ENCODE peak calls at places on chromosomes 16 and 17, in five cellular contexts. X is effector memory CD8-positive, alpha-beta T cell; E is NCI-H748 treated with DMSO at 0.1 percent for 48 hours; G is HT-29; B is HCT116. H is an unnamed sample.

GRCh38 chr17:60548990-60549389 is 22.9 kb upstream of the APPBP2 start:
- DNase-seq in X (no peak), E (no peak), G (no peak), B (no peak), H (no peak)

GRCh38 chr17:1224330-1224729 is 44.5 kb upstream of the ABR start:
- DNase-seq in X (no peak), E (no peak), G (no peak), B (no peak), H (no peak)

GRCh38 chr16:4580245-4580644 is 24.1 kb downstream of the C16orf96 start:
- DNase-seq in X (no peak), E (no peak), G (no peak), B (no peak), H (no peak)

GRCh38 chr16:5328546-5328945 is 231.0 kb upstream of the EEF2KMT start:
- DNase-seq in X (no peak), E (no peak), G (no peak), B (no peak), H (no peak)

GRCh38 chr16:832652-833336 is 32.3 kb upstream of the GNG13 start:
- DNase-seq in X (no peak), E (no peak), G (peak; percentile 30), B (no peak), H (no peak)

GRCh38 chr17:68353121-68353521 is 61.8 kb downstream of the ARSG start:
- DNase-seq in X (peak; percentile 17), E (no peak), G (no peak), B (no peak), H (no peak)

GRCh38 chr17:1830288-1830687 is 483 bp downstream of the RPA1 start:
- DNase-seq in X (peak; percentile 12), E (peak; percentile 5), G (peak; percentile 41), B (no peak), H (no peak)

GRCh38 chr17:36668824-36669223 is 67.4 kb downstream of the MRM1 start:
- DNase-seq in X (no peak), E (no peak), G (no peak), B (no peak), H (no peak)

GRCh38 chr17:6427284-6427781 is 7.6 kb downstream of the AIPL1 start:
- DNase-seq in X (peak; percentile 32), E (no peak), G (peak; percentile 1), B (no peak), H (no peak)

GRCh38 chr16:749010-749409 is 8.2 kb upstream of the CIAO3 start:
- DNase-seq in X (no peak), E (no peak), G (no peak), B (no peak), H (no peak)

GRCh38 chr17:6910987-6911603 is 79.6 kb upstream of the TEKT1 start:
- DNase-seq in X (no peak), E (peak; percentile 68), G (peak; percentile 47), B (peak; percentile 29), H (no peak)

GRCh38 chr17:7107795-7108559 is 6.6 kb downstream of the ASGR2 start:
- DNase-seq in X (no peak), E (no peak), G (no peak), B (no peak), H (no peak)

GRCh38 chr16:14372471-14372870 is 257.6 kb downstream of the PARN start:
- DNase-seq in X (no peak), E (no peak), G (no peak), B (no peak), H (no peak)

GRCh38 chr17:44293509-44294226 is 14.7 kb upstream of the RUNDC3A start:
- DNase-seq in X (no peak), E (no peak), G (no peak), B (no peak), H (no peak)

GRCh38 chr17:70621593-70621992 is 452.3 kb downstream of the KCNJ2 start:
- DNase-seq in X (no peak), E (no peak), G (no peak), B (no peak), H (no peak)

GRCh38 chr16:84341533-84342295 is 26.6 kb upstream of the ATP2C2 start:
- DNase-seq in X (no peak), E (no peak), G (no peak), B (no peak), H (no peak)

GRCh38 chr17:82003411-82004381 is 19.0 kb downstream of the CENPX start:
- DNase-seq in X (no peak), E (no peak), G (peak; percentile 65), B (peak; percentile 84), H (peak; percentile 97)

GRCh38 chr16:13911306-13911705 is 8.6 kb upstream of the ERCC4 start:
- DNase-seq in X (no peak), E (no peak), G (no peak), B (no peak), H (no peak)

GRCh38 chr17:73820686-73821448 is 176.6 kb upstream of the SDK2 start:
- DNase-seq in X (no peak), E (no peak), G (peak; percentile 20), B (no peak), H (no peak)

GRCh38 chr17:1912146-1912545 is 82.3 kb downstream of the RPA1 start:
- DNase-seq in X (no peak), E (no peak), G (no peak), B (no peak), H (no peak)

GRCh38 chr16:53996961-53997360 is 289.6 kb downstream of the IRX3 start:
- DNase-seq in X (no peak), E (no peak), G (no peak), B (no peak), H (no peak)

GRCh38 chr17:63685021-63685420 is 14.9 kb downstream of the LIMD2 start:
- DNase-seq in X (no peak), E (no peak), G (no peak), B (no peak), H (no peak)

GRCh38 chr16:16073884-16074781 is 124.7 kb downstream of the ABCC1 start:
- DNase-seq in X (no peak), E (no peak), G (peak; percentile 64), B (no peak), H (no peak)

GRCh38 chr17:36856169-36856568 is 81.1 kb upstream of the LHX1 start:
- DNase-seq in X (no peak), E (no peak), G (no peak), B (no peak), H (no peak)

GRCh38 chr17:61000911-61001310 is 323.3 kb downstream of the BCAS3 start:
- DNase-seq in X (no peak), E (no peak), G (peak; percentile 28), B (no peak), H (peak; percentile 16)

GRCh38 chr17:354651-355556 is 2.3 kb upstream of the RPH3AL start:
- DNase-seq in X (no peak), E (no peak), G (no peak), B (no peak), H (no peak)

H was measured in T1000.